ENCODE peak calls at places on chromosomes 7 and 10, in six cellular contexts. P, D, C, J, W and H are unnamed samples.

GRCh38 chr7:41010967-41011366 is 691.9 kb downstream of the INHBA start:
- DNase-seq in C (no peak), J (no peak), P (no peak), W (no peak), D (no peak), H (no peak)

GRCh38 chr7:103573479-103574058 is 127.6 kb upstream of the SLC26A5 start:
- DNase-seq in P (peak; percentile 76), C (no peak), D (no peak), J (no peak), W (peak; percentile 51), H (peak; percentile 34)

GRCh38 chr10:71234970-71235681 is 22.8 kb downstream of the UNC5B start:
- DNase-seq in C (no peak), D (no peak), W (no peak), P (no peak), J (no peak), H (no peak)

GRCh38 chr7:98724591-98724990 is 107.5 kb downstream of the NPTX2 start:
- DNase-seq in C (no peak), D (no peak), P (peak; percentile 27), J (no peak), W (no peak), H (no peak)

GRCh38 chr10:85008493-85009181 is 680.2 kb downstream of the CCSER2 start:
- DNase-seq in W (no peak), C (no peak), J (no peak), P (no peak), D (no peak), H (no peak)

GRCh38 chr7:35465791-35466336 is 212.0 kb upstream of the TBX20 start:
- DNase-seq in W (no peak), J (no peak), D (no peak), C (no peak), P (no peak), H (no peak)

GRCh38 chr7:15839415-15840100 is 153.1 kb upstream of the MEOX2 start:
- DNase-seq in J (no peak), W (no peak), D (no peak), P (no peak), C (no peak), H (no peak)

GRCh38 chr7:134355925-134356324 is 39.2 kb upstream of the SLC35B4 start:
- DNase-seq in P (no peak), J (no peak), D (no peak), C (no peak), W (no peak), H (no peak)

GRCh38 chr7:99525713-99526440 is 21.4 kb downstream of the ZKSCAN5 start:
- DNase-seq in J (no peak), P (peak; percentile 53), D (no peak), W (no peak), C (no peak), H (no peak)

GRCh38 chr10:118950190-118950658 is 79.3 kb upstream of the NANOS1 start:
- DNase-seq in C (no peak), P (no peak), W (peak; percentile 27), D (no peak), J (no peak), H (no peak)

GRCh38 chr7:20064974-20065862 is 152.0 kb downstream of the MACC1 start:
- DNase-seq in C (no peak), D (no peak), J (no peak), P (no peak), W (no peak), H (no peak)